ENCODE peak calls at places on chromosomes 5 and 9, in seven cellular contexts. B, U, F, E, G, S and N are unnamed samples.

GRCh38 chr9:87678650-87679355 is 47.1 kb upstream of the CTSL start:
- DNase-seq in B (peak), U (peak), F (peak), E (peak), G (peak), S (peak), N (peak)

GRCh38 chr5:73328665-73329064 is 119.9 kb downstream of the FOXD1 start:
- DNase-seq in B (no peak), U (no peak), F (no peak), E (no peak), G (no peak), S (no peak), N (no peak)

GRCh38 chr5:31133488-31133887 is 60.0 kb upstream of the CDH6 start:
- DNase-seq in B (no peak), U (no peak), F (no peak), E (no peak), G (peak), S (no peak), N (no peak)

GRCh38 chr9:135156525-135157510 is 69.3 kb downstream of the OLFM1 start:
- DNase-seq in B (peak), U (peak), F (no peak), E (peak), G (peak), S (peak), N (peak)

GRCh38 chr9:125994066-125994943 is 247.1 kb downstream of the PBX3 start:
- DNase-seq in B (no peak), U (no peak), F (no peak), E (no peak), G (no peak), S (no peak), N (peak)

GRCh38 chr9:86721843-86722705 is 225.2 kb downstream of the GAS1 start:
- DNase-seq in B (no peak), U (no peak), F (no peak), E (no peak), G (peak), S (peak), N (peak)

GRCh38 chr5:142542906-142543305 is 143.0 kb downstream of the FGF1 start:
- DNase-seq in B (no peak), U (no peak), F (no peak), E (no peak), G (peak), S (no peak), N (no peak)

GRCh38 chr5:109349419-109349818 is 60.4 kb downstream of the PJA2 start:
- DNase-seq in B (no peak), U (no peak), F (no peak), E (no peak), G (no peak), S (no peak), N (no peak)

GRCh38 chr5:150079655-150080461 is 6.5 kb downstream of the CSF1R start:
- DNase-seq in B (no peak), U (no peak), F (peak), E (no peak), G (no peak), S (no peak), N (peak)

GRCh38 chr5:66149950-66150349 is 5.8 kb downstream of the SREK1 start:
- DNase-seq in B (no peak), U (no peak), F (no peak), E (no peak), G (no peak), S (no peak), N (no peak)

GRCh38 chr5:135008556-135008955 is 25.5 kb downstream of the PITX1 start:
- DNase-seq in B (no peak), U (no peak), F (no peak), E (no peak), G (no peak), S (no peak), N (no peak)

GRCh38 chr5:135004376-135004775 is 29.7 kb downstream of the PITX1 start:
- DNase-seq in B (no peak), U (no peak), F (no peak), E (no peak), G (no peak), S (no peak), N (no peak)

GRCh38 chr5:135007305-135007704 is 26.7 kb downstream of the PITX1 start:
- DNase-seq in B (no peak), U (no peak), F (peak), E (no peak), G (no peak), S (no peak), N (peak)

GRCh38 chr5:135007749-135008363 is 26.2 kb downstream of the PITX1 start:
- DNase-seq in B (no peak), U (no peak), F (no peak), E (no peak), G (no peak), S (no peak), N (peak)

GRCh38 chr5:135005076-135005475 is 29.0 kb downstream of the PITX1 start:
- DNase-seq in B (no peak), U (no peak), F (no peak), E (no peak), G (no peak), S (no peak), N (peak)
- H3K4me3 ChIP-seq in B (no peak), U (no peak), F (no peak), E (no peak), G (no peak), S (no peak), N (no peak)

GRCh38 chr5:156819537-156819936 is 30.6 kb upstream of the PPP1R2B start:
- DNase-seq in B (no peak), U (no peak), F (no peak), E (no peak), G (no peak), S (no peak), N (no peak)
- H3K4me3 ChIP-seq in B (no peak), U (no peak), F (no peak), E (no peak), G (no peak), S (no peak), N (no peak)

GRCh38 chr5:152052470-152052869 is 127.8 kb upstream of the GLRA1 start:
- DNase-seq in B (no peak), U (no peak), F (no peak), E (no peak), G (no peak), S (no peak), N (no peak)
- H3K4me3 ChIP-seq in B (no peak), U (no peak), F (no peak), E (no peak), G (no peak), S (no peak), N (no peak)

GRCh38 chr5:163379298-163380155 is 57.9 kb upstream of the CCNG1 start:
- DNase-seq in B (no peak), U (peak), F (no peak), E (no peak), G (peak), S (no peak), N (no peak)
- H3K4me3 ChIP-seq in B (no peak), U (no peak), F (no peak), E (no peak), G (no peak), S (no peak), N (no peak)

GRCh38 chr5:17224858-17225436 is 7.5 kb downstream of the BASP1 start:
- DNase-seq in B (no peak), U (no peak), F (no peak), E (no peak), G (peak), S (no peak), N (no peak)
- H3K4me3 ChIP-seq in B (no peak), U (no peak), F (no peak), E (no peak), G (no peak), S (no peak), N (no peak)